ENCODE peak calls at places on chromosomes 1 and 21, in eight cellular contexts. One of them, this sample, is unnamed.

GRCh38 chr1:8070381-8070811 is 44.3 kb upstream of the ERRFI1 start:
- DNase-seq in stimulated activated CD4-positive, alpha-beta T cell treated with anti-CD3 and anti-CD28 coated beads, Interleukin-4, amount 100 ng/mL, for 48 hours: no peak
- DNase-seq in substantia nigra: no peak
- DNase-seq in progenitor cell of endocrine pancreas: peak; percentile 25
- DNase-seq in NCI-H2081: no peak
- DNase-seq in astrocyte of the cerebellum: no peak
- DNase-seq in left ventricle myocardium inferior: no peak
- DNase-seq in activated CD8-positive, alpha-beta memory T cell treated with anti-CD3 and anti-CD28 coated beads for 4 hours: no peak
- DNase-seq in this sample: no peak

GRCh38 chr1:165053273-165053835 is 303.2 kb downstream of the LMX1A start:
- DNase-seq in stimulated activated CD4-positive, alpha-beta T cell treated with anti-CD3 and anti-CD28 coated beads, Interleukin-4, amount 100 ng/mL, for 48 hours: no peak
- DNase-seq in substantia nigra: no peak
- DNase-seq in progenitor cell of endocrine pancreas: no peak
- DNase-seq in NCI-H2081: no peak
- DNase-seq in astrocyte of the cerebellum: no peak
- DNase-seq in left ventricle myocardium inferior: no peak
- DNase-seq in activated CD8-positive, alpha-beta memory T cell treated with anti-CD3 and anti-CD28 coated beads for 4 hours: no peak
- DNase-seq in this sample: no peak

GRCh38 chr1:167121375-167122120 is 27.7 kb downstream of the STYXL2 start:
- DNase-seq in stimulated activated CD4-positive, alpha-beta T cell treated with anti-CD3 and anti-CD28 coated beads, Interleukin-4, amount 100 ng/mL, for 48 hours: no peak
- DNase-seq in substantia nigra: no peak
- DNase-seq in progenitor cell of endocrine pancreas: peak; percentile 23
- DNase-seq in NCI-H2081: no peak
- DNase-seq in astrocyte of the cerebellum: no peak
- DNase-seq in left ventricle myocardium inferior: no peak
- DNase-seq in activated CD8-positive, alpha-beta memory T cell treated with anti-CD3 and anti-CD28 coated beads for 4 hours: no peak
- DNase-seq in this sample: no peak

GRCh38 chr1:230864441-230864840 is 3.9 kb downstream of the C1orf198 start:
- DNase-seq in stimulated activated CD4-positive, alpha-beta T cell treated with anti-CD3 and anti-CD28 coated beads, Interleukin-4, amount 100 ng/mL, for 48 hours: no peak
- DNase-seq in substantia nigra: peak; percentile 31
- DNase-seq in progenitor cell of endocrine pancreas: no peak
- DNase-seq in NCI-H2081: no peak
- DNase-seq in astrocyte of the cerebellum: no peak
- DNase-seq in left ventricle myocardium inferior: no peak
- DNase-seq in activated CD8-positive, alpha-beta memory T cell treated with anti-CD3 and anti-CD28 coated beads for 4 hours: no peak
- DNase-seq in this sample: no peak

GRCh38 chr1:22412932-22413727 is 38.5 kb upstream of the ZBTB40 start:
- DNase-seq in stimulated activated CD4-positive, alpha-beta T cell treated with anti-CD3 and anti-CD28 coated beads, Interleukin-4, amount 100 ng/mL, for 48 hours: no peak
- DNase-seq in substantia nigra: no peak
- DNase-seq in progenitor cell of endocrine pancreas: no peak
- DNase-seq in NCI-H2081: no peak
- DNase-seq in astrocyte of the cerebellum: no peak
- DNase-seq in left ventricle myocardium inferior: no peak
- DNase-seq in activated CD8-positive, alpha-beta memory T cell treated with anti-CD3 and anti-CD28 coated beads for 4 hours: no peak
- DNase-seq in this sample: no peak

GRCh38 chr1:98051065-98051675 is 130.3 kb upstream of the DPYD start:
- DNase-seq in stimulated activated CD4-positive, alpha-beta T cell treated with anti-CD3 and anti-CD28 coated beads, Interleukin-4, amount 100 ng/mL, for 48 hours: peak; percentile 55
- DNase-seq in substantia nigra: peak; percentile 52
- DNase-seq in progenitor cell of endocrine pancreas: peak; percentile 59
- DNase-seq in NCI-H2081: peak; percentile 78
- DNase-seq in astrocyte of the cerebellum: peak; percentile 72
- DNase-seq in left ventricle myocardium inferior: peak; percentile 45
- DNase-seq in activated CD8-positive, alpha-beta memory T cell treated with anti-CD3 and anti-CD28 coated beads for 4 hours: no peak
- DNase-seq in this sample: no peak

GRCh38 chr1:233905416-233906051 is 1.1 kb downstream of the SLC35F3 start:
- DNase-seq in stimulated activated CD4-positive, alpha-beta T cell treated with anti-CD3 and anti-CD28 coated beads, Interleukin-4, amount 100 ng/mL, for 48 hours: no peak
- DNase-seq in substantia nigra: no peak
- DNase-seq in progenitor cell of endocrine pancreas: no peak
- DNase-seq in NCI-H2081: no peak
- DNase-seq in astrocyte of the cerebellum: no peak
- DNase-seq in left ventricle myocardium inferior: no peak
- DNase-seq in activated CD8-positive, alpha-beta memory T cell treated with anti-CD3 and anti-CD28 coated beads for 4 hours: no peak
- DNase-seq in this sample: no peak

GRCh38 chr1:181099152-181100014 is 10.9 kb downstream of the IER5 start:
- DNase-seq in stimulated activated CD4-positive, alpha-beta T cell treated with anti-CD3 and anti-CD28 coated beads, Interleukin-4, amount 100 ng/mL, for 48 hours: no peak
- DNase-seq in substantia nigra: no peak
- DNase-seq in progenitor cell of endocrine pancreas: no peak
- DNase-seq in NCI-H2081: no peak
- DNase-seq in astrocyte of the cerebellum: no peak
- DNase-seq in left ventricle myocardium inferior: no peak
- DNase-seq in activated CD8-positive, alpha-beta memory T cell treated with anti-CD3 and anti-CD28 coated beads for 4 hours: no peak
- DNase-seq in this sample: no peak

GRCh38 chr1:233459968-233460367 is 132.4 kb downstream of the MAP3K21 start:
- DNase-seq in stimulated activated CD4-positive, alpha-beta T cell treated with anti-CD3 and anti-CD28 coated beads, Interleukin-4, amount 100 ng/mL, for 48 hours: no peak
- DNase-seq in substantia nigra: no peak
- DNase-seq in progenitor cell of endocrine pancreas: no peak
- DNase-seq in NCI-H2081: no peak
- DNase-seq in astrocyte of the cerebellum: no peak
- DNase-seq in left ventricle myocardium inferior: no peak
- DNase-seq in activated CD8-positive, alpha-beta memory T cell treated with anti-CD3 and anti-CD28 coated beads for 4 hours: no peak
- DNase-seq in this sample: no peak

GRCh38 chr1:152013664-152014237 is 20.1 kb upstream of the S100A10 start:
- DNase-seq in stimulated activated CD4-positive, alpha-beta T cell treated with anti-CD3 and anti-CD28 coated beads, Interleukin-4, amount 100 ng/mL, for 48 hours: peak; percentile 33
- DNase-seq in substantia nigra: no peak
- DNase-seq in progenitor cell of endocrine pancreas: peak; percentile 34
- DNase-seq in NCI-H2081: peak; percentile 28
- DNase-seq in astrocyte of the cerebellum: no peak
- DNase-seq in left ventricle myocardium inferior: no peak
- DNase-seq in activated CD8-positive, alpha-beta memory T cell treated with anti-CD3 and anti-CD28 coated beads for 4 hours: no peak
- DNase-seq in this sample: no peak

GRCh38 chr1:161799792-161800191 is 33.7 kb downstream of the ATF6 start:
- DNase-seq in stimulated activated CD4-positive, alpha-beta T cell treated with anti-CD3 and anti-CD28 coated beads, Interleukin-4, amount 100 ng/mL, for 48 hours: no peak
- DNase-seq in substantia nigra: no peak
- DNase-seq in progenitor cell of endocrine pancreas: no peak
- DNase-seq in NCI-H2081: no peak
- DNase-seq in astrocyte of the cerebellum: no peak
- DNase-seq in left ventricle myocardium inferior: no peak
- DNase-seq in activated CD8-positive, alpha-beta memory T cell treated with anti-CD3 and anti-CD28 coated beads for 4 hours: no peak
- DNase-seq in this sample: no peak

GRCh38 chr1:21262282-21263051 is 27.8 kb downstream of the ECE1 start:
- DNase-seq in stimulated activated CD4-positive, alpha-beta T cell treated with anti-CD3 and anti-CD28 coated beads, Interleukin-4, amount 100 ng/mL, for 48 hours: no peak
- DNase-seq in substantia nigra: no peak
- DNase-seq in progenitor cell of endocrine pancreas: no peak
- DNase-seq in NCI-H2081: no peak
- DNase-seq in astrocyte of the cerebellum: peak; percentile 64
- DNase-seq in left ventricle myocardium inferior: peak; percentile 86
- DNase-seq in activated CD8-positive, alpha-beta memory T cell treated with anti-CD3 and anti-CD28 coated beads for 4 hours: no peak
- DNase-seq in this sample: no peak

GRCh38 chr21:46000731-46001641 is 19.4 kb downstream of the COL6A1 start:
- DNase-seq in stimulated activated CD4-positive, alpha-beta T cell treated with anti-CD3 and anti-CD28 coated beads, Interleukin-4, amount 100 ng/mL, for 48 hours: no peak
- DNase-seq in substantia nigra: no peak
- DNase-seq in progenitor cell of endocrine pancreas: no peak
- DNase-seq in NCI-H2081: no peak
- DNase-seq in astrocyte of the cerebellum: no peak
- DNase-seq in left ventricle myocardium inferior: peak; percentile 16
- DNase-seq in activated CD8-positive, alpha-beta memory T cell treated with anti-CD3 and anti-CD28 coated beads for 4 hours: no peak
- DNase-seq in this sample: no peak

GRCh38 chr1:98327151-98327918 is 334.2 kb upstream of the SNX7 start:
- DNase-seq in stimulated activated CD4-positive, alpha-beta T cell treated with anti-CD3 and anti-CD28 coated beads, Interleukin-4, amount 100 ng/mL, for 48 hours: no peak
- DNase-seq in substantia nigra: no peak
- DNase-seq in progenitor cell of endocrine pancreas: no peak
- DNase-seq in NCI-H2081: no peak
- DNase-seq in astrocyte of the cerebellum: peak; percentile 85
- DNase-seq in left ventricle myocardium inferior: no peak
- DNase-seq in activated CD8-positive, alpha-beta memory T cell treated with anti-CD3 and anti-CD28 coated beads for 4 hours: no peak
- DNase-seq in this sample: no peak

GRCh38 chr1:224585051-224585450 is 31.1 kb upstream of the CNIH3 start:
- DNase-seq in stimulated activated CD4-positive, alpha-beta T cell treated with anti-CD3 and anti-CD28 coated beads, Interleukin-4, amount 100 ng/mL, for 48 hours: no peak
- DNase-seq in substantia nigra: no peak
- DNase-seq in progenitor cell of endocrine pancreas: no peak
- DNase-seq in NCI-H2081: no peak
- DNase-seq in astrocyte of the cerebellum: no peak
- DNase-seq in left ventricle myocardium inferior: no peak
- DNase-seq in activated CD8-positive, alpha-beta memory T cell treated with anti-CD3 and anti-CD28 coated beads for 4 hours: no peak
- DNase-seq in this sample: no peak

GRCh38 chr1:12344611-12345299 is 114.9 kb downstream of the VPS13D start:
- DNase-seq in stimulated activated CD4-positive, alpha-beta T cell treated with anti-CD3 and anti-CD28 coated beads, Interleukin-4, amount 100 ng/mL, for 48 hours: no peak
- DNase-seq in substantia nigra: no peak
- DNase-seq in progenitor cell of endocrine pancreas: no peak
- DNase-seq in NCI-H2081: no peak
- DNase-seq in astrocyte of the cerebellum: no peak
- DNase-seq in left ventricle myocardium inferior: no peak
- DNase-seq in activated CD8-positive, alpha-beta memory T cell treated with anti-CD3 and anti-CD28 coated beads for 4 hours: no peak
- DNase-seq in this sample: no peak

GRCh38 chr1:27101696-27102095 is 53.2 kb downstream of the SLC9A1 start:
- DNase-seq in stimulated activated CD4-positive, alpha-beta T cell treated with anti-CD3 and anti-CD28 coated beads, Interleukin-4, amount 100 ng/mL, for 48 hours: no peak
- DNase-seq in substantia nigra: no peak
- DNase-seq in progenitor cell of endocrine pancreas: no peak
- DNase-seq in NCI-H2081: no peak
- DNase-seq in astrocyte of the cerebellum: no peak
- DNase-seq in left ventricle myocardium inferior: no peak
- DNase-seq in activated CD8-positive, alpha-beta memory T cell treated with anti-CD3 and anti-CD28 coated beads for 4 hours: no peak
- DNase-seq in this sample: no peak

GRCh38 chr1:229092377-229093257 is 178.3 kb upstream of the RAB4A start:
- DNase-seq in stimulated activated CD4-positive, alpha-beta T cell treated with anti-CD3 and anti-CD28 coated beads, Interleukin-4, amount 100 ng/mL, for 48 hours: no peak
- DNase-seq in substantia nigra: no peak
- DNase-seq in progenitor cell of endocrine pancreas: no peak
- DNase-seq in NCI-H2081: no peak
- DNase-seq in astrocyte of the cerebellum: no peak
- DNase-seq in left ventricle myocardium inferior: no peak
- DNase-seq in activated CD8-positive, alpha-beta memory T cell treated with anti-CD3 and anti-CD28 coated beads for 4 hours: no peak
- DNase-seq in this sample: no peak

GRCh38 chr1:145720556-145720877 is 1.2 kb downstream of the CD160 start:
- DNase-seq in stimulated activated CD4-positive, alpha-beta T cell treated with anti-CD3 and anti-CD28 coated beads, Interleukin-4, amount 100 ng/mL, for 48 hours: no peak
- DNase-seq in substantia nigra: no peak
- DNase-seq in progenitor cell of endocrine pancreas: no peak
- DNase-seq in NCI-H2081: no peak
- DNase-seq in astrocyte of the cerebellum: no peak
- DNase-seq in left ventricle myocardium inferior: no peak
- DNase-seq in activated CD8-positive, alpha-beta memory T cell treated with anti-CD3 and anti-CD28 coated beads for 4 hours: no peak
- DNase-seq in this sample: no peak

GRCh38 chr1:58155418-58156123 is 391.0 kb downstream of the OMA1 start:
- DNase-seq in stimulated activated CD4-positive, alpha-beta T cell treated with anti-CD3 and anti-CD28 coated beads, Interleukin-4, amount 100 ng/mL, for 48 hours: no peak
- DNase-seq in substantia nigra: no peak
- DNase-seq in progenitor cell of endocrine pancreas: no peak
- DNase-seq in NCI-H2081: peak; percentile 11
- DNase-seq in astrocyte of the cerebellum: no peak
- DNase-seq in left ventricle myocardium inferior: peak; percentile 38
- DNase-seq in activated CD8-positive, alpha-beta memory T cell treated with anti-CD3 and anti-CD28 coated beads for 4 hours: no peak
- DNase-seq in this sample: no peak

GRCh38 chr1:215118081-215118480 is 35.5 kb downstream of the KCNK2 start:
- DNase-seq in stimulated activated CD4-positive, alpha-beta T cell treated with anti-CD3 and anti-CD28 coated beads, Interleukin-4, amount 100 ng/mL, for 48 hours: no peak
- DNase-seq in substantia nigra: no peak
- DNase-seq in progenitor cell of endocrine pancreas: no peak
- DNase-seq in NCI-H2081: peak; percentile 26
- DNase-seq in astrocyte of the cerebellum: no peak
- DNase-seq in left ventricle myocardium inferior: no peak
- DNase-seq in activated CD8-positive, alpha-beta memory T cell treated with anti-CD3 and anti-CD28 coated beads for 4 hours: no peak
- DNase-seq in this sample: no peak

GRCh38 chr1:46691997-46692790 is 20.5 kb downstream of the TEX38 start:
- DNase-seq in stimulated activated CD4-positive, alpha-beta T cell treated with anti-CD3 and anti-CD28 coated beads, Interleukin-4, amount 100 ng/mL, for 48 hours: no peak
- DNase-seq in substantia nigra: no peak
- DNase-seq in progenitor cell of endocrine pancreas: no peak
- DNase-seq in NCI-H2081: no peak
- DNase-seq in astrocyte of the cerebellum: no peak
- DNase-seq in left ventricle myocardium inferior: no peak
- DNase-seq in activated CD8-positive, alpha-beta memory T cell treated with anti-CD3 and anti-CD28 coated beads for 4 hours: no peak
- DNase-seq in this sample: no peak

GRCh38 chr1:1832820-1833219 is 54.5 kb upstream of the NADK start:
- DNase-seq in stimulated activated CD4-positive, alpha-beta T cell treated with anti-CD3 and anti-CD28 coated beads, Interleukin-4, amount 100 ng/mL, for 48 hours: no peak
- DNase-seq in substantia nigra: no peak
- DNase-seq in progenitor cell of endocrine pancreas: no peak
- DNase-seq in NCI-H2081: no peak
- DNase-seq in astrocyte of the cerebellum: no peak
- DNase-seq in left ventricle myocardium inferior: no peak
- DNase-seq in activated CD8-positive, alpha-beta memory T cell treated with anti-CD3 and anti-CD28 coated beads for 4 hours: no peak
- DNase-seq in this sample: no peak

GRCh38 chr1:31587720-31588423 is 11.6 kb downstream of the TINAGL1 start:
- DNase-seq in stimulated activated CD4-positive, alpha-beta T cell treated with anti-CD3 and anti-CD28 coated beads, Interleukin-4, amount 100 ng/mL, for 48 hours: peak; percentile 47
- DNase-seq in substantia nigra: no peak
- DNase-seq in progenitor cell of endocrine pancreas: no peak
- DNase-seq in NCI-H2081: peak; percentile 49
- DNase-seq in astrocyte of the cerebellum: no peak
- DNase-seq in left ventricle myocardium inferior: peak; percentile 74
- DNase-seq in activated CD8-positive, alpha-beta memory T cell treated with anti-CD3 and anti-CD28 coated beads for 4 hours: peak; percentile 4
- DNase-seq in this sample: peak; percentile 78

GRCh38 chr1:226946841-226947240 is 6.7 kb downstream of the COQ8A start:
- DNase-seq in stimulated activated CD4-positive, alpha-beta T cell treated with anti-CD3 and anti-CD28 coated beads, Interleukin-4, amount 100 ng/mL, for 48 hours: no peak
- DNase-seq in substantia nigra: no peak
- DNase-seq in progenitor cell of endocrine pancreas: no peak
- DNase-seq in NCI-H2081: no peak
- DNase-seq in astrocyte of the cerebellum: no peak
- DNase-seq in left ventricle myocardium inferior: no peak
- DNase-seq in activated CD8-positive, alpha-beta memory T cell treated with anti-CD3 and anti-CD28 coated beads for 4 hours: no peak
- DNase-seq in this sample: no peak

GRCh38 chr1:51519857-51520699 is 1.0 kb upstream of the EPS15 start:
- DNase-seq in stimulated activated CD4-positive, alpha-beta T cell treated with anti-CD3 and anti-CD28 coated beads, Interleukin-4, amount 100 ng/mL, for 48 hours: no peak
- DNase-seq in substantia nigra: no peak
- DNase-seq in progenitor cell of endocrine pancreas: no peak
- DNase-seq in NCI-H2081: no peak
- DNase-seq in astrocyte of the cerebellum: peak; percentile 27
- DNase-seq in left ventricle myocardium inferior: no peak
- DNase-seq in activated CD8-positive, alpha-beta memory T cell treated with anti-CD3 and anti-CD28 coated beads for 4 hours: no peak
- DNase-seq in this sample: no peak

GRCh38 chr1:34829250-34829649 is 30.3 kb downstream of the SMIM12 start:
- DNase-seq in stimulated activated CD4-positive, alpha-beta T cell treated with anti-CD3 and anti-CD28 coated beads, Interleukin-4, amount 100 ng/mL, for 48 hours: no peak
- DNase-seq in substantia nigra: no peak
- DNase-seq in progenitor cell of endocrine pancreas: no peak
- DNase-seq in NCI-H2081: no peak
- DNase-seq in astrocyte of the cerebellum: no peak
- DNase-seq in left ventricle myocardium inferior: no peak
- DNase-seq in activated CD8-positive, alpha-beta memory T cell treated with anti-CD3 and anti-CD28 coated beads for 4 hours: no peak
- DNase-seq in this sample: no peak

GRCh38 chr1:84272401-84272800 is 29.1 kb upstream of the SAMD13 start:
- DNase-seq in stimulated activated CD4-positive, alpha-beta T cell treated with anti-CD3 and anti-CD28 coated beads, Interleukin-4, amount 100 ng/mL, for 48 hours: no peak
- DNase-seq in substantia nigra: no peak
- DNase-seq in progenitor cell of endocrine pancreas: no peak
- DNase-seq in NCI-H2081: peak; percentile 95
- DNase-seq in astrocyte of the cerebellum: no peak
- DNase-seq in left ventricle myocardium inferior: no peak
- DNase-seq in activated CD8-positive, alpha-beta memory T cell treated with anti-CD3 and anti-CD28 coated beads for 4 hours: no peak
- DNase-seq in this sample: no peak

GRCh38 chr1:10867138-10867721 is 70.8 kb upstream of the CASZ1 start:
- DNase-seq in stimulated activated CD4-positive, alpha-beta T cell treated with anti-CD3 and anti-CD28 coated beads, Interleukin-4, amount 100 ng/mL, for 48 hours: peak; percentile 50
- DNase-seq in substantia nigra: no peak
- DNase-seq in progenitor cell of endocrine pancreas: peak; percentile 73
- DNase-seq in NCI-H2081: peak; percentile 71
- DNase-seq in astrocyte of the cerebellum: no peak
- DNase-seq in left ventricle myocardium inferior: peak; percentile 53
- DNase-seq in activated CD8-positive, alpha-beta memory T cell treated with anti-CD3 and anti-CD28 coated beads for 4 hours: peak; percentile 40
- DNase-seq in this sample: peak; percentile 79

GRCh38 chr1:101964708-101965107 is 32.0 kb downstream of the OLFM3 start:
- DNase-seq in stimulated activated CD4-positive, alpha-beta T cell treated with anti-CD3 and anti-CD28 coated beads, Interleukin-4, amount 100 ng/mL, for 48 hours: no peak
- DNase-seq in substantia nigra: no peak
- DNase-seq in progenitor cell of endocrine pancreas: no peak
- DNase-seq in NCI-H2081: no peak
- DNase-seq in astrocyte of the cerebellum: no peak
- DNase-seq in left ventricle myocardium inferior: no peak
- DNase-seq in activated CD8-positive, alpha-beta memory T cell treated with anti-CD3 and anti-CD28 coated beads for 4 hours: no peak
- DNase-seq in this sample: no peak

GRCh38 chr1:196309386-196309785 is 298.9 kb downstream of the KCNT2 start:
- DNase-seq in stimulated activated CD4-positive, alpha-beta T cell treated with anti-CD3 and anti-CD28 coated beads, Interleukin-4, amount 100 ng/mL, for 48 hours: no peak
- DNase-seq in substantia nigra: no peak
- DNase-seq in progenitor cell of endocrine pancreas: no peak
- DNase-seq in NCI-H2081: peak; percentile 63
- DNase-seq in astrocyte of the cerebellum: peak; percentile 32
- DNase-seq in left ventricle myocardium inferior: no peak
- DNase-seq in activated CD8-positive, alpha-beta memory T cell treated with anti-CD3 and anti-CD28 coated beads for 4 hours: no peak
- DNase-seq in this sample: no peak

GRCh38 chr1:205344010-205344808 is 12.5 kb downstream of the KLHDC8A start:
- DNase-seq in stimulated activated CD4-positive, alpha-beta T cell treated with anti-CD3 and anti-CD28 coated beads, Interleukin-4, amount 100 ng/mL, for 48 hours: peak; percentile 30
- DNase-seq in substantia nigra: no peak
- DNase-seq in progenitor cell of endocrine pancreas: peak; percentile 20
- DNase-seq in NCI-H2081: peak; percentile 63
- DNase-seq in astrocyte of the cerebellum: no peak
- DNase-seq in left ventricle myocardium inferior: no peak
- DNase-seq in activated CD8-positive, alpha-beta memory T cell treated with anti-CD3 and anti-CD28 coated beads for 4 hours: no peak
- DNase-seq in this sample: no peak

GRCh38 chr21:42006765-42007164 is 3.4 kb downstream of the ZBTB21 start:
- DNase-seq in stimulated activated CD4-positive, alpha-beta T cell treated with anti-CD3 and anti-CD28 coated beads, Interleukin-4, amount 100 ng/mL, for 48 hours: no peak
- DNase-seq in substantia nigra: no peak
- DNase-seq in progenitor cell of endocrine pancreas: no peak
- DNase-seq in NCI-H2081: no peak
- DNase-seq in astrocyte of the cerebellum: no peak
- DNase-seq in left ventricle myocardium inferior: no peak
- DNase-seq in activated CD8-positive, alpha-beta memory T cell treated with anti-CD3 and anti-CD28 coated beads for 4 hours: no peak
- DNase-seq in this sample: no peak

GRCh38 chr1:2845874-2846273 is 44.4 kb upstream of the TTC34 start:
- DNase-seq in stimulated activated CD4-positive, alpha-beta T cell treated with anti-CD3 and anti-CD28 coated beads, Interleukin-4, amount 100 ng/mL, for 48 hours: no peak
- DNase-seq in substantia nigra: no peak
- DNase-seq in progenitor cell of endocrine pancreas: no peak
- DNase-seq in NCI-H2081: no peak
- DNase-seq in astrocyte of the cerebellum: no peak
- DNase-seq in left ventricle myocardium inferior: no peak
- DNase-seq in activated CD8-positive, alpha-beta memory T cell treated with anti-CD3 and anti-CD28 coated beads for 4 hours: no peak
- DNase-seq in this sample: no peak